ENCODE peak calls at places on chromosomes 13 and 19, in six cellular contexts. X is CD8-positive, alpha-beta memory T cell; M is suprapubic skin; K is activated naive CD4-positive, alpha-beta T cell treated with anti-CD3 and anti-CD28 coated beads, Interleukin-2, amount 10 ng/mL, durations not matched to agents 7 days and 5 days; B is A172; J is mucosa of gallbladder. Q is an unnamed sample.

GRCh38 chr19:47001584-47001983 is 18.1 kb upstream of the NPAS1 start:
- DNase-seq in X (no peak), M (no peak), K (no peak), B (no peak), J (no peak), Q (no peak)

GRCh38 chr13:42380420-42381164 is 108.6 kb downstream of the AKAP11 start:
- DNase-seq in X (no peak), M (no peak), K (no peak), B (no peak), J (no peak), Q (no peak)

GRCh38 chr13:48121733-48122132 is 26.8 kb upstream of the MED4 start:
- DNase-seq in X (no peak), M (no peak), K (no peak), B (no peak), J (no peak), Q (no peak)

GRCh38 chr13:78660130-78660857 is 1.3 kb upstream of the OBI1 start:
- DNase-seq in X (no peak), M (no peak), K (peak), B (peak), J (no peak), Q (no peak)

GRCh38 chr13:41788552-41788951 is 172.4 kb downstream of the VWA8 start:
- DNase-seq in X (no peak), M (no peak), K (no peak), B (no peak), J (no peak), Q (no peak)

GRCh38 chr13:40445557-40445990 is 220.9 kb downstream of the FOXO1 start:
- DNase-seq in X (no peak), M (no peak), K (no peak), B (peak), J (peak), Q (peak)

GRCh38 chr13:43792456-43792855 is 5.7 kb upstream of the ENOX1 start:
- DNase-seq in X (no peak), M (no peak), K (no peak), B (no peak), J (no peak), Q (no peak)

GRCh38 chr13:39485314-39485700 is 117.7 kb downstream of the LHFPL6 start:
- DNase-seq in X (no peak), M (no peak), K (no peak), B (peak), J (no peak), Q (no peak)

GRCh38 chr13:110154370-110155031 is 152.5 kb downstream of the COL4A1 start:
- DNase-seq in X (no peak), M (no peak), K (no peak), B (no peak), J (no peak), Q (no peak)

GRCh38 chr13:30895773-30896172 is 10.3 kb upstream of the MEDAG start:
- DNase-seq in X (no peak), M (no peak), K (no peak), B (no peak), J (no peak), Q (no peak)

GRCh38 chr13:66940113-66940512 is 290.0 kb downstream of the PCDH9 start:
- DNase-seq in X (no peak), M (no peak), K (no peak), B (peak), J (no peak), Q (no peak)